ENCODE peak calls at places on chromosome 13, in eight cellular contexts. I is left lung, M is GM23248, E is tibial nerve, Q is MM.1S, H is fibroblast of lung, V is tibial artery, L is cardiac muscle cell. T is an unnamed sample.
A peak's percentile ranks its signal among the peaks of the same experiment; 100 is the strongest.

GRCh38 chr13:46386996-46387851 is at the start of gene RUBCNL:
- DNase-seq in E (no peak), H (peak; percentile 27), I (peak; percentile 58), L (no peak), Q (peak; percentile 31), V (no peak), M (peak; percentile 62), T (peak; percentile 74)

GRCh38 chr13:95660981-95661581 is 15.9 kb upstream of the DNAJC3 start:
- DNase-seq in I (no peak), L (peak; percentile 68), E (no peak), V (no peak), M (peak; percentile 73), Q (peak; percentile 65), H (peak; percentile 69), T (peak; percentile 74)

GRCh38 chr13:112733112-112733511 is 43.3 kb downstream of the ATP11A start:
- DNase-seq in I (no peak), V (no peak), E (no peak), M (no peak), H (no peak), L (no peak), Q (no peak), T (peak; percentile 79)

GRCh38 chr13:43014162-43014561 is 9.2 kb upstream of the DNAJC15 start:
- DNase-seq in V (no peak), H (no peak), M (no peak), L (no peak), Q (no peak), I (no peak), E (no peak), T (no peak)

GRCh38 chr13:95039415-95039814 is 261.8 kb downstream of the ABCC4 start:
- DNase-seq in I (no peak), H (no peak), E (no peak), M (peak; percentile 19), L (no peak), Q (no peak), V (no peak), T (no peak)

GRCh38 chr13:67990868-67991267 is 760.7 kb upstream of the PCDH9 start:
- DNase-seq in M (no peak), E (no peak), H (no peak), L (no peak), Q (no peak), V (no peak), I (no peak), T (no peak)

GRCh38 chr13:30466358-30466714 is 600 bp upstream of the HMGB1 start:
- DNase-seq in V (no peak), L (no peak), I (no peak), M (peak; percentile 64), H (no peak), Q (peak; percentile 44), E (no peak), T (peak; percentile 50)

GRCh38 chr13:20305587-20305986 is 73.5 kb upstream of the GJB6 start:
- DNase-seq in Q (no peak), E (no peak), M (no peak), H (no peak), L (no peak), I (no peak), V (no peak), T (peak; percentile 37)

GRCh38 chr13:96090240-96091101 is 564 bp downstream of the HS6ST3 start:
- DNase-seq in I (no peak), E (no peak), V (no peak), H (no peak), Q (peak; percentile 23), M (peak; percentile 48), L (peak; percentile 11), T (peak; percentile 68)

GRCh38 chr13:94860981-94861407 is 148.6 kb upstream of the SOX21 start:
- DNase-seq in V (peak; percentile 44), I (no peak), L (peak; percentile 30), Q (no peak), M (peak; percentile 8), H (peak; percentile 38), E (peak; percentile 22), T (no peak)

GRCh38 chr13:56352356-56352755 is 788.4 kb upstream of the PRR20A start:
- DNase-seq in Q (no peak), I (no peak), M (no peak), E (no peak), H (no peak), L (no peak), V (no peak), T (no peak)

GRCh38 chr13:25085125-25085742 is 10.7 kb upstream of the PABPC3 start:
- DNase-seq in Q (peak; percentile 20), L (peak; percentile 59), H (peak; percentile 38), I (no peak), E (peak; percentile 54), M (peak; percentile 63), V (no peak), T (peak; percentile 84)

GRCh38 chr13:33615436-33615835 is 202.5 kb upstream of the RFC3 start:
- DNase-seq in E (no peak), L (no peak), V (no peak), Q (no peak), H (no peak), M (no peak), I (no peak), T (no peak)

GRCh38 chr13:28181413-28181812 is 43.1 kb downstream of the PAN3 start:
- DNase-seq in M (peak; percentile 84), H (no peak), V (no peak), L (peak; percentile 20), Q (no peak), E (no peak), I (no peak), T (no peak)

GRCh38 chr13:113774177-113775107 is 15.4 kb downstream of the TMEM255B start:
- DNase-seq in Q (no peak), E (no peak), H (peak; percentile 41), V (no peak), I (no peak), M (peak; percentile 77), L (peak; percentile 46), T (no peak)

GRCh38 chr13:46313441-46314257 is 73.4 kb downstream of the RUBCNL start:
- DNase-seq in H (no peak), I (no peak), V (no peak), M (no peak), Q (no peak), L (no peak), E (no peak), T (no peak)

GRCh38 chr13:102768914-102769313 is 4.7 kb downstream of the TEX30 start:
- DNase-seq in L (peak; percentile 45), E (no peak), Q (no peak), M (no peak), V (no peak), I (no peak), H (peak; percentile 46), T (no peak)

GRCh38 chr13:51494151-51494550 is 41.3 kb upstream of the INTS6 start:
- DNase-seq in H (no peak), Q (no peak), I (no peak), L (peak; percentile 25), V (no peak), M (peak; percentile 60), E (no peak), T (no peak)

GRCh38 chr13:101930331-101930730 is 471.5 kb downstream of the FGF14 start:
- DNase-seq in Q (no peak), L (no peak), M (no peak), E (no peak), V (no peak), H (no peak), I (no peak), T (no peak)

GRCh38 chr13:48304132-48304876 is 753 bp downstream of the RB1 start:
- DNase-seq in M (peak; percentile 70), V (peak; percentile 61), L (peak; percentile 63), I (peak; percentile 43), H (peak; percentile 61), Q (peak; percentile 31), E (peak; percentile 47), T (no peak)

GRCh38 chr13:25836709-25837316 is 215.0 kb downstream of the SHISA2 start:
- DNase-seq in E (no peak), V (no peak), M (no peak), Q (no peak), I (no peak), H (no peak), L (no peak), T (no peak)

GRCh38 chr13:76481738-76482137 is 404.5 kb downstream of the KCTD12 start:
- DNase-seq in M (no peak), V (no peak), H (no peak), Q (no peak), I (no peak), E (no peak), L (no peak), T (no peak)

GRCh38 chr13:79404361-79404760 is 1.7 kb downstream of the RBM26 start:
- DNase-seq in L (no peak), Q (no peak), H (peak; percentile 7), V (no peak), M (no peak), E (no peak), I (no peak), T (no peak)
- H3K4me1 ChIP-seq in L (peaks cover 31% of the 10 kb centered on the region), Q (peaks cover 26% of the 10 kb centered on the region), H (no peaks in the 10 kb centered on the region), V (peaks cover 29% of the 10 kb centered on the region), M (peaks cover 30% of the 10 kb centered on the region), E (peaks cover 50% of the 10 kb centered on the region), I (peaks cover 37% of the 10 kb centered on the region), T (peaks cover 42% of the 10 kb centered on the region)

GRCh38 chr13:85383291-85383690 is 415.9 kb downstream of the SLITRK6 start:
- DNase-seq in V (no peak), H (no peak), Q (no peak), E (no peak), I (no peak), L (no peak), M (no peak), T (no peak)
- H3K4me1 ChIP-seq in V (no peaks in the 10 kb centered on the region), H (no peaks in the 10 kb centered on the region), Q (peaks cover 6% of the 10 kb centered on the region), E (no peaks in the 10 kb centered on the region), I (no peaks in the 10 kb centered on the region), L (no peaks in the 10 kb centered on the region), M (no peaks in the 10 kb centered on the region), T (no peaks in the 10 kb centered on the region)

DNA sequence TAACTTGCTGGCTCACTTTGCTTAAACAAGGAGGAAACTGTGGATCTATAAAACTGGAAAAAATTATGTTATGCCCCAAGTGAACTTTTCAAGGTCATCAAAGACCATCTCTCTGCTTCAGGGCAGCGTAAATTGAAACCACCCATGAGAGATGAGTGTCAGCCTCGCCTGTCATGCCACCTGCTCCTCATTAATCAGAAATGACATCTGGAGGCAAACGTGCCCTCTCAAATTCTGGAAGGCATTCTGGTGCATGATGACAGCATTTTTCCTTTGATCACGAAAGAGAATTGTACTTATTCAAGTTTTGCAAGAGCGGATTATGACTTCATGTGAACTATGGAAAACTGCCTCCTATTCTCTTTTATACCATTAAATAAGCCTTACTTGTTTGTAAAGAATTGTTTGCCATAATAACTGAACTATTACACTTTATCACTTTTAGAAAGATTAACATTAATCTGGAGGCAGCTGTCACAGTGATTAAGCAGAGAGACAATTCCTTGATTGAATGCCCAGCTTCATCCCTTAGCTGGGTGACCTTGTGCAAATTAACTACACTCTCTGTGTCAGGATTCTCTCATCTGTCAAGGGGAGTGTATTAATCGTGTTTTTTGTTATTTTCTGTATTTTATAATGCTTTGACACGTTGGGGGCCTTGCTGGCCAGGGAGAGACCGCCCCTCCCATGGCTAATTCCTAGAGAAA is 17.0 kb upstream of the SACS start:
- DNase-seq in V (no peak), H (no peak), M (no peak), E (no peak), Q (no peak), I (no peak), L (no peak), T (no peak)
- H3K4me1 ChIP-seq in V (no peaks in the 10 kb centered on the region), H (peaks cover 7% of the 10 kb centered on the region), M (peaks cover 8% of the 10 kb centered on the region), E (no peaks in the 10 kb centered on the region), Q (no peaks in the 10 kb centered on the region), I (no peaks in the 10 kb centered on the region), L (no peaks in the 10 kb centered on the region), T (peaks cover 27% of the 10 kb centered on the region)

DNA sequence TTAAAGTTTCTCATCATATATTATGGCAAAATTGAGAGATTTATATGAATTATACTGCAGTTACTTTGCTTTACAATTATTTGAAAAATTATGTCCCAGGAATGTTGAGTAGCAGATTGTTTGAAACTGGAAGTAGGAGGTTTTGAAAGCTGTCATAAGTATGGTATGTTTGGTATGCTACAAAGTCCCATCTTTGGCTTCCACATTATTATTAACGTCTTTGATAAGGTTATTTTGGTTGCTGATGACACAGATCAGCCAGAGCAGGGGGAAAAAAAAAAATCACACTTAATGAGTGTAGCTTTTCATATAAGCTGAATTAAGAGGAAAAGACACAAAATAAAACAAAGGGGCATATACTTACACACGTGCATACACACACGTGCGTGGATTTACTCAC is 130.1 kb downstream of the SLITRK1 start:
- DNase-seq in L (peak; percentile 64), V (no peak), M (peak; percentile 44), I (no peak), Q (no peak), H (peak; percentile 5), E (no peak), T (no peak)
- H3K4me1 ChIP-seq in L (no peaks in the 10 kb centered on the region), V (no peaks in the 10 kb centered on the region), M (peaks cover 15% of the 10 kb centered on the region), I (no peaks in the 10 kb centered on the region), Q (no peaks in the 10 kb centered on the region), H (no peaks in the 10 kb centered on the region), E (no peaks in the 10 kb centered on the region), T (no peaks in the 10 kb centered on the region)